ENCODE peak calls at places on chromosomes 1 and 21, in eight cellular contexts. One of them, this sample, is unnamed.

GRCh38 chr1:14758962-14759361 is 160.5 kb downstream of the KAZN start:
- DNase-seq in psoas muscle: no peak
- DNase-seq in lower leg skin: peak
- DNase-seq in EH: no peak
- DNase-seq in stimulated activated CD4-positive, alpha-beta T cell treated with anti-CD3 and anti-CD28 coated beads, Interleukin-15, amount 100 ng/mL, for 24 hours: no peak
- DNase-seq in stimulated activated naive CD4-positive, alpha-beta T cell treated with Interleukin-2 at 50 U/mL for 16 hours: no peak
- DNase-seq in tibial artery: no peak
- DNase-seq in AG20443: no peak
- DNase-seq in this sample: no peak

GRCh38 chr1:3180915-3181314 is 111.9 kb downstream of the PRDM16 start:
- DNase-seq in psoas muscle: no peak
- DNase-seq in lower leg skin: no peak
- DNase-seq in EH: no peak
- DNase-seq in stimulated activated CD4-positive, alpha-beta T cell treated with anti-CD3 and anti-CD28 coated beads, Interleukin-15, amount 100 ng/mL, for 24 hours: no peak
- DNase-seq in stimulated activated naive CD4-positive, alpha-beta T cell treated with Interleukin-2 at 50 U/mL for 16 hours: no peak
- DNase-seq in tibial artery: no peak
- DNase-seq in AG20443: no peak
- DNase-seq in this sample: no peak

GRCh38 chr1:114112775-114113174 is 40.9 kb downstream of the SYT6 start:
- DNase-seq in psoas muscle: no peak
- DNase-seq in lower leg skin: no peak
- DNase-seq in EH: no peak
- DNase-seq in stimulated activated CD4-positive, alpha-beta T cell treated with anti-CD3 and anti-CD28 coated beads, Interleukin-15, amount 100 ng/mL, for 24 hours: no peak
- DNase-seq in stimulated activated naive CD4-positive, alpha-beta T cell treated with Interleukin-2 at 50 U/mL for 16 hours: no peak
- DNase-seq in tibial artery: no peak
- DNase-seq in AG20443: no peak
- DNase-seq in this sample: no peak

GRCh38 chr21:31837613-31838390 is 35.0 kb upstream of the HUNK start:
- DNase-seq in psoas muscle: no peak
- DNase-seq in lower leg skin: no peak
- DNase-seq in EH: no peak
- DNase-seq in stimulated activated CD4-positive, alpha-beta T cell treated with anti-CD3 and anti-CD28 coated beads, Interleukin-15, amount 100 ng/mL, for 24 hours: no peak
- DNase-seq in stimulated activated naive CD4-positive, alpha-beta T cell treated with Interleukin-2 at 50 U/mL for 16 hours: no peak
- DNase-seq in tibial artery: no peak
- DNase-seq in AG20443: no peak
- DNase-seq in this sample: no peak

GRCh38 chr1:232226197-232226681 is 403.7 kb downstream of the SIPA1L2 start:
- DNase-seq in psoas muscle: no peak
- DNase-seq in lower leg skin: no peak
- DNase-seq in EH: peak
- DNase-seq in stimulated activated CD4-positive, alpha-beta T cell treated with anti-CD3 and anti-CD28 coated beads, Interleukin-15, amount 100 ng/mL, for 24 hours: peak
- DNase-seq in stimulated activated naive CD4-positive, alpha-beta T cell treated with Interleukin-2 at 50 U/mL for 16 hours: no peak
- DNase-seq in tibial artery: no peak
- DNase-seq in AG20443: peak
- DNase-seq in this sample: peak

GRCh38 chr1:67735806-67736627 is 51.0 kb downstream of the GADD45A start:
- DNase-seq in psoas muscle: peak
- DNase-seq in lower leg skin: peak
- DNase-seq in EH: peak
- DNase-seq in stimulated activated CD4-positive, alpha-beta T cell treated with anti-CD3 and anti-CD28 coated beads, Interleukin-15, amount 100 ng/mL, for 24 hours: peak
- DNase-seq in stimulated activated naive CD4-positive, alpha-beta T cell treated with Interleukin-2 at 50 U/mL for 16 hours: peak
- DNase-seq in tibial artery: peak
- DNase-seq in AG20443: peak
- DNase-seq in this sample: peak

GRCh38 chr1:74686941-74687340 is 13.3 kb upstream of the ERICH3 start:
- DNase-seq in psoas muscle: no peak
- DNase-seq in lower leg skin: no peak
- DNase-seq in EH: no peak
- DNase-seq in stimulated activated CD4-positive, alpha-beta T cell treated with anti-CD3 and anti-CD28 coated beads, Interleukin-15, amount 100 ng/mL, for 24 hours: no peak
- DNase-seq in stimulated activated naive CD4-positive, alpha-beta T cell treated with Interleukin-2 at 50 U/mL for 16 hours: no peak
- DNase-seq in tibial artery: no peak
- DNase-seq in AG20443: no peak
- DNase-seq in this sample: no peak

GRCh38 chr1:26318338-26319064 is 743 bp downstream of the CD52 start:
- DNase-seq in psoas muscle: no peak
- DNase-seq in lower leg skin: peak
- DNase-seq in EH: no peak
- DNase-seq in stimulated activated CD4-positive, alpha-beta T cell treated with anti-CD3 and anti-CD28 coated beads, Interleukin-15, amount 100 ng/mL, for 24 hours: peak
- DNase-seq in stimulated activated naive CD4-positive, alpha-beta T cell treated with Interleukin-2 at 50 U/mL for 16 hours: peak
- DNase-seq in tibial artery: no peak
- DNase-seq in AG20443: no peak
- DNase-seq in this sample: no peak

GRCh38 chr1:149931212-149931805 is 3.7 kb upstream of the SF3B4 start:
- DNase-seq in psoas muscle: no peak
- DNase-seq in lower leg skin: no peak
- DNase-seq in EH: no peak
- DNase-seq in stimulated activated CD4-positive, alpha-beta T cell treated with anti-CD3 and anti-CD28 coated beads, Interleukin-15, amount 100 ng/mL, for 24 hours: no peak
- DNase-seq in stimulated activated naive CD4-positive, alpha-beta T cell treated with Interleukin-2 at 50 U/mL for 16 hours: no peak
- DNase-seq in tibial artery: no peak
- DNase-seq in AG20443: no peak
- DNase-seq in this sample: no peak

GRCh38 chr21:38982096-38982495 is 176.4 kb downstream of the ETS2 start:
- DNase-seq in psoas muscle: no peak
- DNase-seq in lower leg skin: no peak
- DNase-seq in EH: peak
- DNase-seq in stimulated activated CD4-positive, alpha-beta T cell treated with anti-CD3 and anti-CD28 coated beads, Interleukin-15, amount 100 ng/mL, for 24 hours: no peak
- DNase-seq in stimulated activated naive CD4-positive, alpha-beta T cell treated with Interleukin-2 at 50 U/mL for 16 hours: no peak
- DNase-seq in tibial artery: no peak
- DNase-seq in AG20443: peak
- DNase-seq in this sample: no peak

GRCh38 chr1:18128298-18128697 is 20.7 kb downstream of the IGSF21 start:
- DNase-seq in psoas muscle: no peak
- DNase-seq in lower leg skin: no peak
- DNase-seq in EH: no peak
- DNase-seq in stimulated activated CD4-positive, alpha-beta T cell treated with anti-CD3 and anti-CD28 coated beads, Interleukin-15, amount 100 ng/mL, for 24 hours: no peak
- DNase-seq in stimulated activated naive CD4-positive, alpha-beta T cell treated with Interleukin-2 at 50 U/mL for 16 hours: no peak
- DNase-seq in tibial artery: no peak
- DNase-seq in AG20443: no peak
- DNase-seq in this sample: no peak

GRCh38 chr1:203425668-203425999 is 50.0 kb upstream of the PRELP start:
- DNase-seq in psoas muscle: no peak
- DNase-seq in lower leg skin: no peak
- DNase-seq in EH: peak
- DNase-seq in stimulated activated CD4-positive, alpha-beta T cell treated with anti-CD3 and anti-CD28 coated beads, Interleukin-15, amount 100 ng/mL, for 24 hours: no peak
- DNase-seq in stimulated activated naive CD4-positive, alpha-beta T cell treated with Interleukin-2 at 50 U/mL for 16 hours: no peak
- DNase-seq in tibial artery: no peak
- DNase-seq in AG20443: no peak
- DNase-seq in this sample: no peak

GRCh38 chr1:208499601-208500000 is 255.4 kb upstream of the PLXNA2 start:
- DNase-seq in psoas muscle: no peak
- DNase-seq in lower leg skin: no peak
- DNase-seq in EH: peak
- DNase-seq in stimulated activated CD4-positive, alpha-beta T cell treated with anti-CD3 and anti-CD28 coated beads, Interleukin-15, amount 100 ng/mL, for 24 hours: no peak
- DNase-seq in stimulated activated naive CD4-positive, alpha-beta T cell treated with Interleukin-2 at 50 U/mL for 16 hours: no peak
- DNase-seq in tibial artery: no peak
- DNase-seq in AG20443: no peak
- DNase-seq in this sample: no peak

GRCh38 chr1:167861664-167862381 is 52.1 kb downstream of the ADCY10 start:
- DNase-seq in psoas muscle: no peak
- DNase-seq in lower leg skin: no peak
- DNase-seq in EH: no peak
- DNase-seq in stimulated activated CD4-positive, alpha-beta T cell treated with anti-CD3 and anti-CD28 coated beads, Interleukin-15, amount 100 ng/mL, for 24 hours: no peak
- DNase-seq in stimulated activated naive CD4-positive, alpha-beta T cell treated with Interleukin-2 at 50 U/mL for 16 hours: no peak
- DNase-seq in tibial artery: no peak
- DNase-seq in AG20443: no peak
- DNase-seq in this sample: no peak

GRCh38 chr1:193368302-193368701 is 181.9 kb upstream of the B3GALT2 start:
- DNase-seq in psoas muscle: no peak
- DNase-seq in lower leg skin: no peak
- DNase-seq in EH: no peak
- DNase-seq in stimulated activated CD4-positive, alpha-beta T cell treated with anti-CD3 and anti-CD28 coated beads, Interleukin-15, amount 100 ng/mL, for 24 hours: no peak
- DNase-seq in stimulated activated naive CD4-positive, alpha-beta T cell treated with Interleukin-2 at 50 U/mL for 16 hours: no peak
- DNase-seq in tibial artery: no peak
- DNase-seq in AG20443: no peak
- DNase-seq in this sample: no peak

GRCh38 chr1:33918368-33918767 is 54.5 kb downstream of the HMGB4 start:
- DNase-seq in psoas muscle: no peak
- DNase-seq in lower leg skin: no peak
- DNase-seq in EH: peak
- DNase-seq in stimulated activated CD4-positive, alpha-beta T cell treated with anti-CD3 and anti-CD28 coated beads, Interleukin-15, amount 100 ng/mL, for 24 hours: no peak
- DNase-seq in stimulated activated naive CD4-positive, alpha-beta T cell treated with Interleukin-2 at 50 U/mL for 16 hours: no peak
- DNase-seq in tibial artery: no peak
- DNase-seq in AG20443: peak
- DNase-seq in this sample: peak

This sample was measured in adipocyte.